ENCODE peak calls at places on chromosome 1, in ten cellular contexts. B is DND-41, I is hepatocyte, K is prostate gland, T is ovary, G is heart right ventricle, L is esophagus muscularis mucosa, J is astrocyte of the cerebellum, F is OCI-LY7, A is HCT116. C is an unnamed sample.
A peak's percentile ranks its signal among the peaks of the same experiment; 100 is the strongest.

GRCh38 chr1:119771016-119771415 is 2.3 kb upstream of the HMGCS2 start:
- DNase-seq in B (no peak), I (peak; percentile 61), K (no peak), T (no peak), G (peak; percentile 30), L (peak; percentile 60), J (no peak), F (no peak), A (no peak), C (no peak)

GRCh38 chr1:59691261-59691660 is 123.5 kb upstream of the HOOK1 start:
- DNase-seq in B (no peak), I (no peak), K (no peak), T (no peak), G (no peak), L (peak; percentile 91), J (no peak), F (no peak), A (no peak), C (no peak)

GRCh38 chr1:168335500-168335899 is 54.8 kb downstream of the TBX19 start:
- DNase-seq in B (no peak), I (no peak), K (no peak), T (no peak), G (no peak), L (no peak), J (no peak), F (no peak), A (no peak), C (no peak)

GRCh38 chr1:53572061-53572801 is 113.0 kb downstream of the DMRTB1 start:
- DNase-seq in B (no peak), I (peak; percentile 81), K (peak; percentile 35), T (no peak), G (no peak), L (no peak), J (no peak), F (no peak), A (peak; percentile 15), C (no peak)

GRCh38 chr1:3014041-3014440 is 7.2 kb upstream of the ACTRT2 start:
- DNase-seq in B (no peak), I (no peak), K (no peak), T (no peak), G (no peak), L (no peak), J (no peak), F (no peak), A (no peak), C (no peak)

GRCh38 chr1:67892451-67893125 is 59.3 kb upstream of the GNG12 start:
- DNase-seq in B (no peak), I (no peak), K (no peak), T (no peak), G (no peak), L (no peak), J (no peak), F (no peak), A (no peak), C (no peak)

GRCh38 chr1:111192643-111193519 is 7.6 kb downstream of the DENND2D start:
- DNase-seq in B (peak; percentile 5), I (no peak), K (no peak), T (no peak), G (no peak), L (no peak), J (no peak), F (no peak), A (no peak), C (peak; percentile 74)

GRCh38 chr1:1157033-1157365 is 16.7 kb upstream of the TTLL10 start:
- DNase-seq in B (no peak), I (no peak), K (no peak), T (no peak), G (peak; percentile 38), L (no peak), J (no peak), F (no peak), A (no peak), C (no peak)

DNA sequence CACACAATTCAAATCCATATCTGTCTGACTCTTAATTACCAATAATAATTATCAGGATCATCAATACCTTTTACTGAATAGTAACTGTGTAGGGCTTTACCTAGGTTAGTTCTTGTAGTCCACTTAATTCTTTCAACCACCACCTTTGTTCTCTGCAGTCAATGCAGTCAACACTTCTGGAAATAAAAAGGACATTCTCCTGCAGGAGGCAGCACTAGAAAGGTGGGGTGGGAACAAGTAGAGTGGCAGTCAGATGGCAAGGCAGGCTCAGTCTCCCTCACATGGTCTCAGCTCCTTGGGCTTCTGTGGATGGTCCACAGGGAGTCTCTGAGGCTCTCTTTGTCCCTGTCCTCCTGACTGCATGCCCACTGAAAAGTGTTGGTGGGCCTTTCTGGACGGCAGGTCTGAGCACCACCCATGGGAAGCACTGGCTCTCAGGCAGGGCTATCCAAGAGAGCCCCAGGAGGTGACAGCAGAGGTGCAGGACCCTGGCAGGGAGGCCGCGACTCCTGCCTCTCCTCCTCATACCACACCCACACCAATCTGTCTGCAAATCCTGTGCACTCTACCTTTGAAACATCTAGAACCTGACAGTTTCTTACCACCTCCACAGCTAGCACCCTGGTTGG is 237.3 kb downstream of the FOXD2 start:
- DNase-seq in B (no peak), I (no peak), K (no peak), T (no peak), G (no peak), L (no peak), J (no peak), F (no peak), A (no peak), C (no peak)
- TF ChIP-seq CTCF in B (no peak), I (no peak), K (no peak), T (no peak), G (no peak), L (no peak), J (no peak), F (no peak), A (no peak), C (no peak)

GRCh38 chr1:218348628-218349185 is 3.6 kb downstream of the TGFB2 start:
- DNase-seq in B (no peak), I (no peak), K (no peak), T (no peak), G (no peak), L (no peak), J (no peak), F (no peak), A (no peak), C (no peak)

GRCh38 chr1:218350022-218350525 is 4.9 kb downstream of the TGFB2 start:
- DNase-seq in B (no peak), I (no peak), K (no peak), T (no peak), G (no peak), L (no peak), J (no peak), F (no peak), A (no peak), C (no peak)

GRCh38 chr1:218349365-218350021 is 4.4 kb downstream of the TGFB2 start:
- DNase-seq in B (no peak), I (no peak), K (no peak), T (no peak), G (no peak), L (no peak), J (no peak), F (no peak), A (no peak), C (no peak)

GRCh38 chr1:218351617-218352438 is 6.7 kb downstream of the TGFB2 start:
- DNase-seq in B (peak; percentile 13), I (no peak), K (no peak), T (peak; percentile 46), G (no peak), L (no peak), J (no peak), F (no peak), A (no peak), C (peak; percentile 21)

DNA sequence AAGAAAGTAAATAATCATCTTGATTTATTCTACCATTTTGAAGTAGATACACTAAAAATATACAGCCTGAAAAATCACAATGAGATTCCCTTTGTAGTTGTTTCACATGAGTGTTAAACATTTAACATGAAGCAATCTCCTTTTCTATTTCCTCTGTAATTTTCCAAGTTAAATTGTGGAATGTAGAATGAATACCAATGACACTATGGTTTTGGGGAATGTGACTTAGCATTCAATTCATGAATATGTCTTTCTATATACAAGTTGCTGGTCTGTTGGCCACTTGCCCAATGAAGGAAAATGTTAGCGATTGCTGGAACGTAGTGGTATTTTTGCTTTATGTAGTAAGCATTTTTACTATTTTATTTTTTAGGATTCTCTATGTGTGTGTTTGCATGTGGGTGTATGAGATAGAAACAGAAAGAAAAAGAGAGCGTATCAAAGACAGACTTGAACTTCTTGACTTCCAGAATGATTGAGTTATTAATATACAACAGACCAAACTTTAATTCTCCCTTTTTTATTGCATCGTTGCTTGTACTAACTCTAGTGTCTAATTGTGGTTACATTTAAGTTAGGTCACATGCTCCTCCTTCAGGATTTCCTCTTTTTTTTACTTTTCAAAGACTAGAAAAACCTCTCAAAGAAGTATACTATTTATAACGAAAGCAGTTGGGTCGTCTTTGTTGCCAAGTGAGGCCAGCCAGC is 5.9 kb downstream of the TGFB2 start:
- DNase-seq in B (no peak), I (no peak), K (no peak), T (no peak), G (no peak), L (no peak), J (peak; percentile 75), F (no peak), A (no peak), C (no peak)
- H3K4me3 ChIP-seq in B (no peak overlapping the region), I (peak overlapping the region; percentile 16), K (peak overlapping the region; percentile 12), T (peak overlapping the region; percentile 21), G (peak overlapping the region; percentile 71), L (peak overlapping the region; percentile 73), J (peak overlapping the region; percentile 80), F (no peak overlapping the region), A (no peak overlapping the region), C (no peak overlapping the region)

GRCh38 chr1:161139765-161140164 is 7.3 kb upstream of the DEDD start:
- DNase-seq in B (peak; percentile 49), I (peak; percentile 71), K (peak; percentile 39), T (no peak), G (no peak), L (no peak), J (peak; percentile 35), F (peak; percentile 52), A (no peak), C (peak; percentile 52)
- TF ChIP-seq CTCF in B (peak; percentile 58), I (peak; percentile 61), K (no peak), T (no peak), G (peak; percentile 42), L (peak; percentile 47), J (peak; percentile 61), F (peak; percentile 85), A (peak; percentile 81), C (peak; percentile 23)

GRCh38 chr1:46450160-46450517 is 39.5 kb upstream of the DMBX1 start:
- DNase-seq in B (no peak), I (no peak), K (no peak), T (no peak), G (no peak), L (no peak), J (no peak), F (no peak), A (no peak), C (no peak)

GRCh38 chr1:46446646-46447498 is 42.8 kb upstream of the DMBX1 start:
- DNase-seq in B (peak; percentile 73), I (peak; percentile 89), K (peak; percentile 63), T (peak; percentile 65), G (peak; percentile 78), L (no peak), J (peak; percentile 41), F (peak; percentile 74), A (peak; percentile 45), C (peak; percentile 78)

GRCh38 chr1:46447499-46448108 is 42.0 kb upstream of the DMBX1 start:
- DNase-seq in B (no peak), I (no peak), K (no peak), T (no peak), G (no peak), L (no peak), J (no peak), F (no peak), A (no peak), C (no peak)

GRCh38 chr1:46449223-46450159 is 40.1 kb upstream of the DMBX1 start:
- DNase-seq in B (peak; percentile 11), I (no peak), K (no peak), T (no peak), G (no peak), L (no peak), J (no peak), F (no peak), A (no peak), C (no peak)

DNA sequence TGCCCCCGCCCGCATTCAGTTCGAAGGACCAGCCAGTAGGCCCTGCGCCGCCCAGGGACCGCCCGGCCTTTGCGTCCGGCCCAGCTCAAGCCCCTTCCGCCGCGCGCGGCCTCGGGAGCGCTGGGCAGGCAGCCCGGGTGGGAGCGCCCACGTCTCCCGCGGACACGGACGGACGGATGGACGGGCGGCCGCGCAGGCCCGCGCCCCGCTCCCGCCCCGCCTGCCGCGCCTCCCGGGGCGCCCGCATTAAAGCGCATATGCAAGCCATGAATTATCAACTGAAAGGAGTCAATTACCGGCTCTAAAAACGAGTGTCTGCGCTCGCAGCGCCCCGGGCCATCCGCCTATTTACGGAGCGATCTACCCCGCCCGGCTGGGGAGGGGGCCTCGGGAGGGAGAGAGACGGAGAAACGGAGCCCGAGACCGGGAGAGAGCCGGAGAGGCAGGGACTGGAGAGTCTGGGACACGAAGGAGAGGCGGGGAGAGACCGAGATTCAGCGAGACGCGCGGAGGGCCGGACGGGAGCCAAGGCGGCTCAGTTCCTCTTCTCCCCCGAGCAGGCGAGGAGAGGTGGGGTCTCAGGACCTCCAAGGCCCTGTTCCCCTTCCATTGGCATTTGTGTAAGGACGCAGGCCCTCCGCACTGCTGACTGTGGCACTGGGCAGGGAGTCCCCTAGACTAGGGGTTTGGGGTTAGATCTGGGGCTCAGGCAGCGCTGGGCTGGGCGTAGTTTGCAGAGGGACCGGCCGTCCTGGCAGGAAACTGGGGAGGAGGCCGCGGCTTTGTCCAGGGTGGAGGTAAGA is 41.3 kb upstream of the DMBX1 start:
- DNase-seq in B (no peak), I (peak; percentile 17), K (no peak), T (no peak), G (peak; percentile 27), L (no peak), J (no peak), F (no peak), A (no peak), C (no peak)
- H3K4me3 ChIP-seq in B (no peak overlapping the region), I (peak overlapping the region; percentile 39), K (peak overlapping the region; percentile 22), T (no peak overlapping the region), G (peak overlapping the region; percentile 51), L (peak overlapping the region; percentile 47), J (no peak overlapping the region), F (no peak overlapping the region), A (no peak overlapping the region), C (no peak overlapping the region)

C was measured in GM12865.